ENCODE peak calls at places on chromosomes 4 and X, in five cellular contexts. A is GM12878, P is HepG2, U is H1, W is K562. R is an unnamed sample.

GRCh38 chr4:81723927-81724587 is 252.3 kb upstream of the RASGEF1B start:
- DNase-seq in A (no peak), P (no peak), U (no peak), W (no peak), R (no peak)

GRCh38 chr4:95547708-95548471 is 883 bp downstream of the UNC5C start:
- DNase-seq in A (no peak), P (no peak), U (peak; percentile 75), W (no peak), R (no peak)

GRCh38 chr4:128601992-128602695 is 207.4 kb upstream of the JADE1 start:
- DNase-seq in A (no peak), P (no peak), U (peak; percentile 30), W (peak; percentile 46), R (no peak)

GRCh38 chr4:73894021-73894420 is 24.8 kb downstream of the CXCL1 start:
- DNase-seq in A (no peak), P (no peak), U (no peak), W (no peak), R (no peak)

GRCh38 chrX:78375894-78376293 is 48.5 kb upstream of the CYSLTR1 start:
- DNase-seq in A (no peak), P (no peak), U (no peak), W (no peak), R (no peak)

GRCh38 chr4:14871676-14872430 is 130.4 kb upstream of the CPEB2 start:
- DNase-seq in A (no peak), P (peak; percentile 3), U (peak; percentile 61), W (peak; percentile 18), R (peak; percentile 2)

GRCh38 chr4:105951198-105951597 is 55.9 kb downstream of the NPNT start:
- DNase-seq in A (no peak), P (no peak), U (no peak), W (no peak), R (no peak)

GRCh38 chrX:4944767-4945166 is 1231.3 kb upstream of the PRKX start:
- DNase-seq in A (no peak), P (no peak), U (no peak), W (no peak), R (no peak)

GRCh38 chr4:793109-793861 is 32.6 kb downstream of the CPLX1 start:
- DNase-seq in A (no peak), P (no peak), U (no peak), W (no peak), R (no peak)

GRCh38 chrX:72245461-72246089 is 6.7 kb upstream of the ERCC6L start:
- DNase-seq in A (no peak), P (peak; percentile 37), U (peak; percentile 80), W (peak; percentile 71), R (peak; percentile 13)

GRCh38 chr4:136690363-136690762 is 841.9 kb downstream of the PCDH18 start:
- DNase-seq in A (no peak), P (no peak), U (no peak), W (no peak), R (no peak)

GRCh38 chrX:71173440-71173839 is 28.8 kb downstream of the NLGN3 start:
- DNase-seq in A (no peak), P (no peak), U (no peak), W (peak; percentile 11), R (no peak)

GRCh38 chr4:176744091-176744490 is 48.6 kb downstream of the VEGFC start:
- DNase-seq in A (no peak), P (no peak), U (no peak), W (no peak), R (no peak)

GRCh38 chr4:155040031-155040430 is 168.4 kb upstream of the NPY2R start:
- DNase-seq in A (no peak), P (no peak), U (no peak), W (no peak), R (no peak)

GRCh38 chrX:118523920-118524319 is 28.3 kb downstream of the DOCK11 start:
- DNase-seq in A (no peak), P (no peak), U (no peak), W (no peak), R (no peak)

GRCh38 chrX:12065251-12065650 is 73.0 kb upstream of the FRMPD4 start:
- DNase-seq in A (no peak), P (no peak), U (peak; percentile 41), W (no peak), R (no peak)

GRCh38 chrX:109936114-109936513 is 66.8 kb upstream of the TMEM164 start:
- DNase-seq in A (no peak), P (no peak), U (no peak), W (no peak), R (no peak)

DNA sequence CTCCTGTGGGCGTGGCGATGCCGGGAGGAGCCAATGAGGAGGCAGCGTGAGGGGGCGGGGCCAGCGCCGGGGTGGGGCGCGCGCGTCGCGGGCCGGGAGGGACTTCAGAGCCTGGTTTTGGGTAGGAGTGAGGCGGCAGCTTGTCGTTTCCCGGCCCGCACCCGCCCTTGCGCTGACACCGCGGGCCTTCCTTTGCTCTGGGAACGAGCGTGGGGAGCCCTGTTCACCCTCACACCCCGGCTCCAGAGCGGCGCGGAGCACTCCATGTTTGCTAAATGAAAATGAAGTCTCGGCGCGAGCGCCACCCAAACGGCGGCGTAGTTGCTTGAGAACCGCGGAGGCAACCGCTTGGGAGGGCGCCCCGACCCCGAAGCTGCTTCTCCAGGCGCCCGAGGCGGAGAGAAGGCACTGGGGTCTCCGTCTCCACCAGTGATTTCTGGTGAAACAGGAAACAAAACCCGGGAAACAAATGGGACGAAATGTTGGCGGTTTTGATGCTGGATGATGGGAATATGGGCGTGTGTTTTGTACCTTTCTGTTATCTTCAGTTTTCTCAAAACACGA is 497 bp upstream of the GRPEL1 start:
- DNase-seq in A (no peak), P (no peak), U (peak; percentile 99), W (no peak), R (no peak)
- TF ChIP-seq POLR2A in A (peak; percentile 79), P (no peak), U (no peak), W (peak; percentile 81), R (peak; percentile 81)

GRCh38 chr4:84913176-84913575 is 53.3 kb downstream of the WDFY3 start:
- DNase-seq in A (no peak), P (no peak), U (no peak), W (no peak), R (no peak)
- TF ChIP-seq YY1 in A (no peak), P (no peak), U (no peak), W (no peak), R (no peak)

GRCh38 chr4:108155373-108155772 is 13.4 kb downstream of the LEF1 start:
- DNase-seq in A (no peak), P (no peak), U (no peak), W (no peak), R (no peak)
- TF ChIP-seq RAD21 in A (peak; percentile 33), P (no peak), U (peak; percentile 72), W (peak; percentile 19), R (no peak)

GRCh38 chr4:83238849-83239248 is 45.7 kb downstream of the COQ2 start:
- DNase-seq in A (no peak), P (no peak), U (no peak), W (no peak), R (no peak)
- TF ChIP-seq POLR2A in A (no peak), P (no peak), U (no peak), W (no peak), R (no peak)